ENCODE peak calls at places on chromosome 19, in five cellular contexts. C is COR-L47, X is AG08396, I is NCI-H2029 treated with DMSO at 0.1 percent for 48 hours, W is KBM-7. E is an unnamed sample.
A peak's percentile ranks its signal among the peaks of the same experiment; 100 is the strongest.

GRCh38 chr19:51531349-51532315 is at the start of gene SIGLEC6:
- DNase-seq in X (no peak), C (no peak), W (peak; percentile 97), I (no peak), E (peak; percentile 64)

GRCh38 chr19:11927227-11927626 is 2.3 kb downstream of the ZNF700 start:
- DNase-seq in C (no peak), X (no peak), I (no peak), W (no peak), E (no peak)

GRCh38 chr19:12527034-12527836 is 24.0 kb downstream of the ZNF564 start:
- DNase-seq in W (peak; percentile 54), X (no peak), C (no peak), I (no peak), E (no peak)

GRCh38 chr19:28051047-28051446 is 1161.9 kb downstream of the UQCRFS1 start:
- DNase-seq in C (no peak), X (no peak), I (no peak), W (no peak), E (no peak)

GRCh38 chr19:18274303-18274775 is at the start of gene IQCN:
- DNase-seq in C (no peak), I (no peak), X (no peak), W (no peak), E (peak; percentile 55)

GRCh38 chr19:35213678-35214632 is 14.6 kb downstream of the FAM187B start:
- DNase-seq in C (peak; percentile 97), W (peak; percentile 94), I (peak; percentile 83), X (peak; percentile 32), E (peak; percentile 73)

GRCh38 chr19:6084821-6085220 is 25.5 kb downstream of the RFX2 start:
- DNase-seq in W (no peak), X (no peak), I (no peak), C (no peak), E (no peak)

GRCh38 chr19:33641956-33642498 is 20.3 kb downstream of the CHST8 start:
- DNase-seq in X (no peak), W (no peak), C (no peak), I (no peak), E (no peak)

E was measured in memory B cell.